ENCODE peak calls at places on chromosomes 3 and 15, in seven cellular contexts. One of them, this sample, is unnamed.

GRCh38 chr3:40516201-40516600 is 8.6 kb upstream of the ZNF621 start:
- DNase-seq in choroid plexus epithelial cell: peak; percentile 79
- DNase-seq in T1000: no peak
- DNase-seq in A549: no peak
- DNase-seq in HEK293T: no peak
- DNase-seq in hypothalamus: no peak
- DNase-seq in fibroblast of lung: peak; percentile 84
- DNase-seq in this sample: no peak

GRCh38 chr3:42803800-42804112 is 534 bp downstream of the HIGD1A start:
- DNase-seq in T1000: no peak
- DNase-seq in HEK293T: peak; percentile 35
- DNase-seq in choroid plexus epithelial cell: no peak
- DNase-seq in hypothalamus: peak; percentile 49
- DNase-seq in fibroblast of lung: peak; percentile 29
- DNase-seq in A549: peak; percentile 9
- DNase-seq in this sample: no peak

GRCh38 chr15:36428102-36428845 is 151.2 kb upstream of the CDIN1 start:
- DNase-seq in fibroblast of lung: peak; percentile 100
- DNase-seq in hypothalamus: no peak
- DNase-seq in A549: peak; percentile 66
- DNase-seq in choroid plexus epithelial cell: peak; percentile 96
- DNase-seq in T1000: peak; percentile 84
- DNase-seq in HEK293T: no peak
- DNase-seq in this sample: no peak

GRCh38 chr3:94568041-94568440 is 505.2 kb downstream of the NSUN3 start:
- DNase-seq in T1000: no peak
- DNase-seq in choroid plexus epithelial cell: no peak
- DNase-seq in HEK293T: no peak
- DNase-seq in A549: no peak
- DNase-seq in hypothalamus: no peak
- DNase-seq in fibroblast of lung: no peak
- DNase-seq in this sample: no peak

GRCh38 chr3:162569314-162569713 is 1072.7 kb downstream of the OTOL1 start:
- DNase-seq in hypothalamus: no peak
- DNase-seq in HEK293T: no peak
- DNase-seq in T1000: no peak
- DNase-seq in fibroblast of lung: no peak
- DNase-seq in choroid plexus epithelial cell: no peak
- DNase-seq in A549: no peak
- DNase-seq in this sample: no peak

GRCh38 chr3:179304605-179305004 is 18.2 kb upstream of the ZNF639 start:
- DNase-seq in hypothalamus: no peak
- DNase-seq in HEK293T: no peak
- DNase-seq in T1000: no peak
- DNase-seq in fibroblast of lung: no peak
- DNase-seq in A549: no peak
- DNase-seq in choroid plexus epithelial cell: no peak
- DNase-seq in this sample: no peak

GRCh38 chr3:4983739-4984510 is 4.7 kb downstream of the BHLHE40 start:
- DNase-seq in A549: no peak
- DNase-seq in HEK293T: no peak
- DNase-seq in T1000: peak; percentile 69
- DNase-seq in choroid plexus epithelial cell: peak; percentile 88
- DNase-seq in hypothalamus: no peak
- DNase-seq in fibroblast of lung: peak; percentile 98
- DNase-seq in this sample: no peak

GRCh38 chr3:193915099-193915498 is 220.8 kb upstream of the HES1 start:
- DNase-seq in HEK293T: no peak
- DNase-seq in T1000: no peak
- DNase-seq in A549: no peak
- DNase-seq in choroid plexus epithelial cell: no peak
- DNase-seq in fibroblast of lung: no peak
- DNase-seq in hypothalamus: no peak
- DNase-seq in this sample: no peak

GRCh38 chr3:59818033-59818936 is 768.5 kb upstream of the CFAP20DC start:
- DNase-seq in HEK293T: no peak
- DNase-seq in T1000: peak; percentile 84
- DNase-seq in fibroblast of lung: peak; percentile 99
- DNase-seq in A549: peak; percentile 31
- DNase-seq in choroid plexus epithelial cell: peak; percentile 98
- DNase-seq in hypothalamus: peak; percentile 3
- DNase-seq in this sample: no peak

GRCh38 chr3:53334742-53335141 is 12.6 kb downstream of the DCP1A start:
- DNase-seq in HEK293T: no peak
- DNase-seq in T1000: no peak
- DNase-seq in A549: no peak
- DNase-seq in hypothalamus: no peak
- DNase-seq in fibroblast of lung: no peak
- DNase-seq in choroid plexus epithelial cell: no peak
- DNase-seq in this sample: no peak

GRCh38 chr3:5021116-5021515 is 41.9 kb downstream of the BHLHE40 start:
- DNase-seq in HEK293T: no peak
- DNase-seq in fibroblast of lung: no peak
- DNase-seq in A549: no peak
- DNase-seq in T1000: no peak
- DNase-seq in hypothalamus: no peak
- DNase-seq in choroid plexus epithelial cell: no peak
- DNase-seq in this sample: no peak

GRCh38 chr15:59303136-59303535 is 69.5 kb downstream of the MYO1E start:
- DNase-seq in HEK293T: no peak
- DNase-seq in A549: no peak
- DNase-seq in T1000: no peak
- DNase-seq in choroid plexus epithelial cell: no peak
- DNase-seq in fibroblast of lung: no peak
- DNase-seq in hypothalamus: no peak
- DNase-seq in this sample: no peak

GRCh38 chr3:33364531-33365128 is 75.6 kb downstream of the UBP1 start:
- DNase-seq in HEK293T: no peak
- DNase-seq in A549: no peak
- DNase-seq in fibroblast of lung: peak; percentile 82
- DNase-seq in hypothalamus: no peak
- DNase-seq in choroid plexus epithelial cell: peak; percentile 61
- DNase-seq in T1000: no peak
- DNase-seq in this sample: no peak

GRCh38 chr3:142500211-142500610 is 52.4 kb upstream of the XRN1 start:
- DNase-seq in T1000: no peak
- DNase-seq in fibroblast of lung: no peak
- DNase-seq in choroid plexus epithelial cell: peak; percentile 44
- DNase-seq in A549: no peak
- DNase-seq in hypothalamus: no peak
- DNase-seq in HEK293T: no peak
- DNase-seq in this sample: no peak

GRCh38 chr15:61155741-61156700 is 73.1 kb downstream of the RORA start:
- DNase-seq in A549: no peak
- DNase-seq in choroid plexus epithelial cell: peak; percentile 87
- DNase-seq in hypothalamus: no peak
- DNase-seq in HEK293T: peak; percentile 8
- DNase-seq in fibroblast of lung: peak; percentile 42
- DNase-seq in T1000: no peak
- DNase-seq in this sample: no peak

GRCh38 chr15:38427380-38427779 is 26.5 kb upstream of the FAM98B start:
- DNase-seq in HEK293T: no peak
- DNase-seq in hypothalamus: no peak
- DNase-seq in A549: no peak
- DNase-seq in choroid plexus epithelial cell: no peak
- DNase-seq in fibroblast of lung: no peak
- DNase-seq in T1000: no peak
- DNase-seq in this sample: no peak

GRCh38 chr15:92638291-92638708 is 17.3 kb downstream of the FAM174B start:
- DNase-seq in HEK293T: no peak
- DNase-seq in A549: no peak
- DNase-seq in choroid plexus epithelial cell: peak; percentile 65
- DNase-seq in fibroblast of lung: peak; percentile 24
- DNase-seq in hypothalamus: no peak
- DNase-seq in T1000: no peak
- DNase-seq in this sample: no peak

GRCh38 chr3:135056084-135056730 is 261.1 kb downstream of the EPHB1 start:
- DNase-seq in A549: no peak
- DNase-seq in hypothalamus: no peak
- DNase-seq in choroid plexus epithelial cell: no peak
- DNase-seq in HEK293T: no peak
- DNase-seq in fibroblast of lung: no peak
- DNase-seq in T1000: no peak
- DNase-seq in this sample: no peak

GRCh38 chr3:127710473-127710941 is 37.8 kb downstream of the ABTB1 start:
- DNase-seq in A549: peak; percentile 15
- DNase-seq in fibroblast of lung: peak; percentile 48
- DNase-seq in T1000: no peak
- DNase-seq in choroid plexus epithelial cell: no peak
- DNase-seq in hypothalamus: no peak
- DNase-seq in HEK293T: no peak
- DNase-seq in this sample: no peak

GRCh38 chr15:38905634-38906033 is 341.0 kb upstream of the RASGRP1 start:
- DNase-seq in T1000: no peak
- DNase-seq in fibroblast of lung: peak; percentile 32
- DNase-seq in hypothalamus: no peak
- DNase-seq in choroid plexus epithelial cell: peak; percentile 68
- DNase-seq in HEK293T: no peak
- DNase-seq in A549: no peak
- DNase-seq in this sample: no peak